ENCODE peak calls at places on chromosomes 3 and 15, in ten cellular contexts. B is foreskin fibroblast, O is endothelial cell, N is HFFc6, A is epithelial cell of esophagus, H is A549, F is suprapubic skin, Y is GM06990, U is mucosa of descending colon, S is AG04449. J is an unnamed sample.

GRCh38 chr3:194276768-194277546 is 74.2 kb downstream of the CPN2 start:
- DNase-seq in B (no peak), O (no peak), N (no peak), A (no peak), H (no peak), F (peak; percentile 76), Y (no peak), U (no peak), S (no peak), J (no peak)

GRCh38 chr15:82792068-82792467 is 13.8 kb downstream of the FSD2 start:
- DNase-seq in B (no peak), O (no peak), N (no peak), A (peak; percentile 84), H (no peak), F (no peak), Y (no peak), U (no peak), S (no peak), J (no peak)

GRCh38 chr3:146817705-146818104 is 212.6 kb upstream of the PLSCR5 start:
- DNase-seq in B (peak; percentile 37), O (no peak), N (peak; percentile 53), A (peak; percentile 21), H (no peak), F (no peak), Y (no peak), U (no peak), S (no peak), J (no peak)

GRCh38 chr3:127101411-127102067 is 91.4 kb upstream of the PRR23E start:
- DNase-seq in B (no peak), O (no peak), N (no peak), A (no peak), H (no peak), F (no peak), Y (no peak), U (no peak), S (no peak), J (no peak)

GRCh38 chr15:29969587-29970401 is 113.0 kb upstream of the GOLGA8J start:
- DNase-seq in B (no peak), O (no peak), N (no peak), A (no peak), H (no peak), F (no peak), Y (no peak), U (no peak), S (no peak), J (no peak)

GRCh38 chr3:69869643-69870042 is 129.9 kb upstream of the SAMMSON start:
- DNase-seq in B (no peak), O (no peak), N (peak; percentile 45), A (peak; percentile 43), H (no peak), F (no peak), Y (no peak), U (no peak), S (no peak), J (no peak)

GRCh38 chr3:13135811-13136321 is 62.6 kb upstream of the IQSEC1 start:
- DNase-seq in B (no peak), O (no peak), N (no peak), A (no peak), H (no peak), F (peak; percentile 57), Y (no peak), U (no peak), S (no peak), J (no peak)

GRCh38 chr3:142498397-142499180 is 50.8 kb upstream of the XRN1 start:
- DNase-seq in B (peak; percentile 13), O (no peak), N (no peak), A (no peak), H (no peak), F (no peak), Y (peak; percentile 6), U (no peak), S (no peak), J (peak; percentile 49)

GRCh38 chr3:162014284-162014683 is 517.7 kb downstream of the OTOL1 start:
- DNase-seq in B (no peak), O (no peak), N (no peak), A (peak; percentile 73), H (no peak), F (no peak), Y (no peak), U (no peak), S (no peak), J (no peak)

GRCh38 chr3:182909318-182910040 is 70.9 kb downstream of the DCUN1D1 start:
- DNase-seq in B (no peak), O (no peak), N (peak; percentile 17), A (peak; percentile 25), H (peak; percentile 10), F (no peak), Y (no peak), U (no peak), S (no peak), J (peak; percentile 26)

GRCh38 chr3:133413166-133414020 is 13.5 kb downstream of the BFSP2 start:
- DNase-seq in B (peak; percentile 29), O (no peak), N (peak; percentile 53), A (no peak), H (no peak), F (no peak), Y (no peak), U (peak; percentile 5), S (no peak), J (no peak)

GRCh38 chr3:160577551-160578195 is 12.3 kb upstream of the KPNA4 start:
- DNase-seq in B (peak; percentile 18), O (no peak), N (peak; percentile 15), A (peak; percentile 50), H (no peak), F (no peak), Y (no peak), U (peak; percentile 15), S (no peak), J (no peak)

GRCh38 chr3:127182848-127183714 is 9.8 kb upstream of the PRR23E start:
- DNase-seq in B (no peak), O (no peak), N (no peak), A (no peak), H (no peak), F (peak; percentile 71), Y (no peak), U (no peak), S (no peak), J (peak; percentile 20)

GRCh38 chr15:41520636-41521035 is 7.0 kb upstream of the LTK start:
- DNase-seq in B (no peak), O (no peak), N (no peak), A (no peak), H (no peak), F (no peak), Y (no peak), U (no peak), S (no peak), J (no peak)
- TF ChIP-seq CTCF in B (no peak), O (no peak), N (no peak), A (no peak), H (no peak), F (no peak), Y (no peak), U (no peak), S (no peak), J (no peak)

GRCh38 chr3:7144696-7145308 is 283.9 kb downstream of the GRM7 start:
- DNase-seq in B (no peak), O (peak; percentile 14), N (no peak), A (peak; percentile 13), H (peak; percentile 0), F (no peak), Y (no peak), U (peak; percentile 6), S (no peak), J (peak; percentile 3)
- TF ChIP-seq CTCF in B (no peak), O (peak; percentile 65), N (peak; percentile 23), A (peak; percentile 70), H (peak; percentile 17), F (peak; percentile 30), Y (peak; percentile 71), U (peak; percentile 18), S (no peak), J (peak; percentile 43)

GRCh38 chr3:32684800-32685603 is at the start of gene CNOT10:
- DNase-seq in B (peak; percentile 90), O (peak; percentile 95), N (peak; percentile 91), A (peak; percentile 96), H (peak; percentile 90), F (peak; percentile 96), Y (peak; percentile 98), U (peak; percentile 96), S (peak; percentile 34), J (peak; percentile 96)
- TF ChIP-seq CTCF in B (peak; percentile 7), O (no peak), N (peak; percentile 35), A (peak; percentile 10), H (peak; percentile 5), F (peak; percentile 5), Y (no peak), U (peak; percentile 26), S (peak; percentile 44), J (no peak)

GRCh38 chr3:111012388-111013248 is 59.0 kb upstream of the NECTIN3 start:
- DNase-seq in B (no peak), O (peak; percentile 22), N (no peak), A (peak; percentile 47), H (no peak), F (no peak), Y (no peak), U (peak; percentile 40), S (no peak), J (no peak)
- TF ChIP-seq CTCF in B (no peak), O (no peak), N (no peak), A (peak; percentile 44), H (no peak), F (no peak), Y (no peak), U (no peak), S (no peak), J (no peak)

GRCh38 chr3:168040624-168041208 is 55.0 kb downstream of the GOLIM4 start:
- DNase-seq in B (peak; percentile 37), O (peak; percentile 18), N (peak; percentile 58), A (peak; percentile 70), H (peak; percentile 7), F (no peak), Y (no peak), U (no peak), S (peak; percentile 36), J (no peak)
- TF ChIP-seq CTCF in B (peak; percentile 69), O (peak; percentile 66), N (peak; percentile 78), A (peak; percentile 83), H (peak; percentile 56), F (peak; percentile 53), Y (peak; percentile 65), U (peak; percentile 9), S (peak; percentile 64), J (peak; percentile 23)

DNA sequence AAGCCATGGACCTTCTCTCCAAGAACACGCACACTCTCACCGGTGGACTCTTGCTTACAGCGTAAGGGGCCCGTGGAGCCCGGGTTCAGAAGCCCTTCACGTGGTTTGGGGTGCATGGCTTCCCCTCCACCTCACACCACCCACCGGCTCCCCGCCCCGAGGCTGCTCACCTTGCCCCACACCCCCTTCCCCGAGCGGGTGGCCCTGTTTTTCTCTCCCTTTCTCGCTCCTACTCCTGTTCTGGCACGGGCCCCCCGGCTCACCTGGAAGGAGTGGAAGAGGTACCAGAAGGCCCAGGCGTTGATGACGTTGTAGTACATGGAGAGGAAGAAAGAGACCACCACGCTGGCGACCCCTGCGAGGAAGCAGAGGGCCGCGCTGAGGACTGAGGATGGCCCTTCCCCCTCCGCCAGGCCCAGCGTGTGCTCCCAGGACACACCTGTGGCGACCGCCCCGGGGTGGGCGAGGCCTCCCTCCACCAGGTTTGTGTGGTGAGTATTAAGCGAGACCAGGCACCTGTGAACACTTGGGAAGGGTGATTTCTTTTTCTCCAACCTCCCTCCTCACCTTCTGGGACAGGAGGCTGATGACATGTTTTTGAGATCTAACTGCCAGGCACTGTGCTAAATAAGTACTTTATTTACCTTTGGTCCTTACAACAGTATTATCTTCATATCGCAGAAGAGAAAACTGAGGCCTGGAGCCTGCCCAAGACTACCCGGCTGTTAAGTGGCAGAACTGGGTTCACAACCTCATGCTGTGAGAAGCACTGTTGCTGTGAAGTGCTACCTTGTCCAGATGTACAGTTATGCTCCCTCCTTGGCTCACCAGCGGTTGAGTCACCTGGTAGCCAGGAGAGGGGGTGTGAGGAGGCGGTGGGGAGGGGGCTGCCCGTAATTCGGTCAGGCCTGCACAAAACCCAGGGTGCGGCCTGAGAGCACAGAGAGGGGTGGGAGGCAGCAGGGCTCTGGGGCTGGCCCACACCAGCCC is 16.3 kb downstream of the SLC6A20 start:
- DNase-seq in B (no peak), O (no peak), N (no peak), A (no peak), H (no peak), F (peak; percentile 76), Y (no peak), U (no peak), S (no peak), J (no peak)
- TF ChIP-seq CTCF in B (no peak), O (no peak), N (no peak), A (no peak), H (no peak), F (no peak), Y (no peak), U (no peak), S (no peak), J (no peak)